ENCODE peak calls at places on chromosomes 2 and 18, in seven cellular contexts. G is K562, N is heart right ventricle, X is CD14-positive monocyte, O is nephron progenitor cell, P is fibroblast of mammary gland, M is GM20000. L is an unnamed sample.

GRCh38 chr18:79508565-79509535 is 113.1 kb downstream of the NFATC1 start:
- DNase-seq in G (no peak), N (no peak), X (peak), O (no peak), P (no peak), M (peak), L (no peak)

GRCh38 chr2:228039752-228040534 is 141.5 kb downstream of the SPHKAP start:
- DNase-seq in G (peak), N (no peak), X (no peak), O (peak), P (peak), M (peak), L (no peak)

GRCh38 chr2:66607152-66607551 is 172.2 kb downstream of the MEIS1 start:
- DNase-seq in G (no peak), N (no peak), X (no peak), O (no peak), P (no peak), M (no peak), L (no peak)

GRCh38 chr2:64201086-64201627 is 56.9 kb upstream of the PELI1 start:
- DNase-seq in G (no peak), N (peak), X (no peak), O (no peak), P (peak), M (no peak), L (no peak)

GRCh38 chr18:41457730-41458129 is 497.3 kb upstream of the PIK3C3 start:
- DNase-seq in G (no peak), N (no peak), X (no peak), O (no peak), P (no peak), M (no peak), L (no peak)

GRCh38 chr2:234670052-234670451 is 173.2 kb upstream of the ARL4C start:
- DNase-seq in G (no peak), N (no peak), X (no peak), O (no peak), P (peak), M (no peak), L (no peak)

GRCh38 chr18:3869848-3870247 is 419.9 kb downstream of the TGIF1 start:
- DNase-seq in G (peak), N (no peak), X (no peak), O (no peak), P (peak), M (no peak), L (no peak)

GRCh38 chr18:71398530-71398929 is 1109.7 kb downstream of the SOCS6 start:
- DNase-seq in G (no peak), N (no peak), X (no peak), O (peak), P (no peak), M (no peak), L (peak)

GRCh38 chr18:59954746-59955145 is 55.0 kb downstream of the PMAIP1 start:
- DNase-seq in G (no peak), N (no peak), X (no peak), O (no peak), P (peak), M (no peak), L (no peak)

GRCh38 chr2:60359569-60359968 is 193.9 kb downstream of the BCL11A start:
- DNase-seq in G (no peak), N (no peak), X (no peak), O (no peak), P (no peak), M (no peak), L (no peak)

GRCh38 chr2:180872256-180872655 is 108.1 kb upstream of the UBE2E3 start:
- DNase-seq in G (no peak), N (no peak), X (no peak), O (no peak), P (peak), M (no peak), L (no peak)

GRCh38 chr2:124542932-124543640 is 518.0 kb downstream of the CNTNAP5 start:
- DNase-seq in G (no peak), N (peak), X (no peak), O (no peak), P (no peak), M (no peak), L (no peak)

GRCh38 chr2:201182650-201183372 is at the start of gene CASP10:
- DNase-seq in G (peak), N (no peak), X (no peak), O (no peak), P (peak), M (peak), L (no peak)

GRCh38 chr18:14914126-14914525 is 166.2 kb downstream of the ANKRD30B start:
- DNase-seq in G (no peak), N (no peak), X (no peak), O (no peak), P (no peak), M (peak), L (no peak)

GRCh38 chr2:37586663-37587409 is 84.6 kb downstream of the CDC42EP3 start:
- DNase-seq in G (no peak), N (no peak), X (no peak), O (no peak), P (no peak), M (no peak), L (peak)

GRCh38 chr18:52903858-52904257 is 563.9 kb downstream of the DCC start:
- DNase-seq in G (peak), N (peak), X (no peak), O (peak), P (peak), M (peak), L (peak)
- TF ChIP-seq CTCF in G (no peak), N (peak), X (no peak), O (peak), P (peak), M (peak), L (peak)

GRCh38 chr18:64116806-64117205 is 32.1 kb downstream of the LINC00305 start:
- DNase-seq in G (no peak), N (no peak), X (no peak), O (no peak), P (no peak), M (no peak), L (no peak)

GRCh38 chr18:64115906-64116305 is 33.0 kb downstream of the LINC00305 start:
- DNase-seq in G (no peak), N (no peak), X (no peak), O (no peak), P (no peak), M (no peak), L (no peak)

GRCh38 chr18:64119916-64120315 is 29.0 kb downstream of the LINC00305 start:
- DNase-seq in G (no peak), N (no peak), X (no peak), O (no peak), P (no peak), M (no peak), L (no peak)
- TF ChIP-seq CTCF in G (no peak), N (peak), X (no peak), O (no peak), P (no peak), M (no peak), L (no peak)

GRCh38 chr2:46298522-46299351 is 1.5 kb downstream of the EPAS1 start:
- DNase-seq in G (peak), N (peak), X (no peak), O (peak), P (peak), M (peak), L (peak)
- TF ChIP-seq CTCF in G (peak), N (peak), X (peak), O (no peak), P (peak), M (peak), L (peak)

DNA sequence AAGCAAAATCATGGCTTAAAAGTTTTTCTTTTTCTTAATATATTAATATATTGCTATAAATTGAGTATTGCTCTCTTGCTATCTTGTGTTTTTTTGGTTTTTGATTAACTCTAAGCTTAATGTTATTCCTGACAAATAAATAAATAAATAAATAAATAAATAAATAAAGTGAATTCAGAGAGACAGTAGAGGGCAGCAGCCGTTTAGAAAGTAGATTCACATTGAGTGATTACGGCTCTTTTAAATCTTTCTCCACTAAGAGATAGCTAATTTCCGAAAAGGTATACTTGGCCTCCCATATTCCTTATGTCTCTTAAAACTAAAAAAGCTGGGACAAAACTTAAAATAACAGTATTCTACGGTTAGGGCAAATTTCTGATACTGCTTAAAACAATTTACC is 34.3 kb downstream of the MSH2 start:
- DNase-seq in G (peak), N (peak), X (no peak), O (no peak), P (peak), M (peak), L (no peak)
- TF ChIP-seq CTCF in G (peak), N (peak), X (peak), O (peak), P (peak), M (no peak), L (peak)

GRCh38 chr2:85437488-85438290 is 19.2 kb downstream of the SH2D6 start:
- DNase-seq in G (peak), N (peak), X (peak), O (peak), P (peak), M (peak), L (peak)

GRCh38 chr2:85439111-85439477 is 20.6 kb downstream of the SH2D6 start:
- DNase-seq in G (no peak), N (no peak), X (no peak), O (no peak), P (no peak), M (no peak), L (no peak)

GRCh38 chr2:85439986-85440385 is 21.5 kb downstream of the SH2D6 start:
- DNase-seq in G (no peak), N (no peak), X (no peak), O (no peak), P (no peak), M (no peak), L (no peak)

GRCh38 chr2:85436836-85437487 is 18.4 kb downstream of the SH2D6 start:
- DNase-seq in G (no peak), N (no peak), X (no peak), O (no peak), P (no peak), M (no peak), L (no peak)

DNA sequence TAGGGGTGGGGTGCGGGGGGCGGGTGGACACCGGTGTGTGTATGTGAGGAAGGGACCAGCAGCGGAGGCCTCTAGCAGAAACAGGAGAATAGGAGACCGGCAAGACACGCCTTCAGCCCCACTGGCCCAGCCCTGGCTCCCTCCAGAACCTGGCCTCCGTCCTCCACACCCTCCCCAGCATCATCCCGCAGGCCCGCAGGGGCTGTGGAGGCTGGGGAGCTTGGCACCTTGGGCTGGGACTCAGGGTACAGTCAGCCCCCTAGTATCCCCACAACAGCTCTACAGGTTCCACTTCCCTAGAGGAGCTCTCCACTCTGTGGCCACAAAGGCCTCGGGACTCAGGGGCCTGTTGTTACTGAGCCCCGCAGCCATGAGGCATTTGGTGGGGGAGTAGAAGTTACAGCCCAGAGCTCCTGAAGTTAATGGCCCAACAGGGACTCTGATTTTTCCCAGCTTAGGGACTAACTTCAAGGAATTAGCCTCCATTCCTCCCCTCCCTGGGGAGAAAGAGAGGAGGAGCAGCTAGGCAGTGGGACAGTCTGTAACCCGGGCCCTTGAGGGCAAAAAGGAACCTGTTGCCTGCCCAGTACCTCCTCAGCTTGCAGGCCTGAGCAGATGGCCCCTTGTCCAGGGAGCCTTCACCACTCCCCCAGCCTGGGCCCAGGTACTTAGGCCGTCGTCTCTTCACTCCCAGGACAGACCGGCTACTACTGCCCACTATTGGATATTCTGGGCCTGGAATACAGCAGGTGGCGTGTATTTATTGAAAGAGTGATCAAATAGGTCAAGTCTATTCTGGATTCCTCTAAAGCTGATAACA is 20.0 kb downstream of the SH2D6 start:
- DNase-seq in G (no peak), N (no peak), X (no peak), O (no peak), P (no peak), M (no peak), L (peak)
- TF ChIP-seq CTCF in G (peak), N (no peak), X (no peak), O (no peak), P (no peak), M (no peak), L (peak)

GRCh38 chr18:499351-500229 is 911 bp downstream of the COLEC12 start:
- DNase-seq in G (peak), N (no peak), X (no peak), O (peak), P (peak), M (no peak), L (peak)
- TF ChIP-seq CTCF in G (no peak), N (no peak), X (no peak), O (no peak), P (no peak), M (no peak), L (peak)

DNA sequence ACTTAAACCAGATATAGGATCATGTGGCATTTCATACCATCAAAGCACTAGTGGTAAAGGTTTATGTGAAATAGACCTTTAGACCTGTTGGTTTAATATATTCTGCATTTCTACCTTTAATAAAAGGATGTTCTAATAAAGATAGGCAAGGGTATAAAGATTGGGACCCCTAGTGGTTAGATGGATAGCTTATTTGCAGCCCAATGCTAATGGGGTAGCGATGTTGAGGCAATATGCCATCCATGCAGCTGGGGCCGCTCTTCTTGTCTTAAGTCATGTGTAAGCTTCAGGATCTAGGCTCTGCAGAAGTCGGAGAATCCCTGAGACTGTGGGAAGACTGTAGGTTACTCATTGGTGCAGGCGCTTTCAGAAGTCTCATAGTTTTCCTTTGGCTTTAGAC is 114.9 kb downstream of the ICOS start:
- DNase-seq in G (peak), N (no peak), X (no peak), O (no peak), P (no peak), M (no peak), L (no peak)
- TF ChIP-seq CTCF in G (peak), N (no peak), X (peak), O (peak), P (peak), M (peak), L (peak)

GRCh38 chr2:675982-676646 is 1.1 kb downstream of the TMEM18 start:
- DNase-seq in G (peak), N (peak), X (no peak), O (peak), P (peak), M (peak), L (peak)

GRCh38 chr2:676647-677055 is 555 bp downstream of the TMEM18 start:
- DNase-seq in G (peak), N (peak), X (peak), O (peak), P (peak), M (peak), L (peak)

GRCh38 chr2:675460-675859 is 1.7 kb downstream of the TMEM18 start:
- DNase-seq in G (no peak), N (no peak), X (no peak), O (no peak), P (no peak), M (no peak), L (no peak)

GRCh38 chr2:678964-679363 is 1.8 kb upstream of the TMEM18 start:
- DNase-seq in G (no peak), N (no peak), X (no peak), O (no peak), P (no peak), M (no peak), L (no peak)

DNA sequence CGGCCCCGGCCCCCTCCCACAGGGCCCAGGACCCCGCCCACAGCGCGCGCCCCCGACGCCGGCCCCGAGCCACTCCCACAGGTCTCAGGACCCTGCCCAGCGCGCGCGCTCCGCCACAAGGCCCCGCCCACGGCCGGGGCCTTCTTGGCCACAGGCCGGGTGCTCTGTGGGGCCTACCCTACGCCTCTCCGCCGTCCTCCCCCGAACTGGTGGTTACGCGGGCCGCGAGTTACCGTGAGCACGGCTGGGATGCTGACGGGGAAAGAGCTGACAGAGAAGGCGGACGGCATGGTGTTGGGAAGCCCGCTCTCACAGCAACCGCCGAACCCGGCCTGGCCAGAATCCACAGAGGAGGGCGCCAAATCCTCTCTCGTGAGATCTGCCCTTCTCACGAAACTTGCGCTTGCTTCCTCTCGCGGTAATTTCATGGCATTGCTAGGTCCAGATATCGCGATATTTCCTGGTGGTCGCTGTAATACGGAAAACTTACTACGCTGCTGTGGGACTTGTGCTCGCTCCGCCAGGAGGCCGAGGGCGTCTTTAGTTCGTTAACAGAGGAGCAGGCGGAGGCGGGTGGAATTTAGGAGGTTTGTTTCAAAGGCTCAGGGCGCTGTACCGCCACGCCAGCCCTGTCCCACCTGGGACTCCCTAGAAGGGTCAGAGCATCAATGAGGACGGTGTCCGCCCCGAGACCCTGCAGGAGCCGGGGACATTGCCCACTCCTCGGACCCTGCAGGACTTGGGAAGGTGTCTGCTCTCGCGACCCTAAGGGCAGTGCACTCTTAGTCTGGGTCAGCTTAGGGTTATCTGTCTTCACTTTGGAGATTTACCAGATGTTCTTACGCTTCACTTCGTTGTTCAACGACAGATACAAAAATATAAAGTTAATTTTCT is at the start of gene TMEM18:
- DNase-seq in G (peak), N (peak), X (peak), O (no peak), P (peak), M (peak), L (peak)
- TF ChIP-seq CTCF in G (peak), N (peak), X (peak), O (no peak), P (no peak), M (peak), L (peak)